ENCODE peak calls at places on chromosomes 11 and 22, in four cellular contexts. One of them, this sample, is unnamed.

GRCh38 chr11:73143126-73143838 is 1.2 kb upstream of the FCHSD2 start:
- DNase-seq in HCT116: no peak
- DNase-seq in AG09319: no peak
- DNase-seq in kidney: no peak
- DNase-seq in this sample: peak

GRCh38 chr22:48553694-48554308 is 1273.9 kb downstream of the BRD1 start:
- DNase-seq in HCT116: no peak
- DNase-seq in kidney: no peak
- DNase-seq in AG09319: no peak
- DNase-seq in this sample: no peak

GRCh38 chr22:47351836-47352579 is 589.6 kb downstream of the TBC1D22A start:
- DNase-seq in AG09319: no peak
- DNase-seq in HCT116: no peak
- DNase-seq in kidney: no peak
- DNase-seq in this sample: no peak

GRCh38 chr11:61022311-61023085 is 51.0 kb downstream of the CD6 start:
- DNase-seq in HCT116: no peak
- DNase-seq in AG09319: no peak
- DNase-seq in kidney: no peak
- DNase-seq in this sample: peak

GRCh38 chr22:33000342-33001280 is 57.6 kb downstream of the SYN3 start:
- DNase-seq in AG09319: peak
- DNase-seq in kidney: peak
- DNase-seq in HCT116: no peak
- DNase-seq in this sample: peak

GRCh38 chr11:69221086-69221485 is 65.4 kb downstream of the SMIM38 start:
- DNase-seq in kidney: no peak
- DNase-seq in AG09319: no peak
- DNase-seq in HCT116: no peak
- DNase-seq in this sample: no peak

GRCh38 chr11:107176148-107177105 is 158.2 kb upstream of the GUCY1A2 start:
- DNase-seq in HCT116: no peak
- DNase-seq in kidney: peak
- DNase-seq in AG09319: no peak
- DNase-seq in this sample: no peak

GRCh38 chr11:81869337-81870065 is 864.2 kb downstream of the FAM181B start:
- DNase-seq in HCT116: no peak
- DNase-seq in kidney: no peak
- DNase-seq in AG09319: no peak
- DNase-seq in this sample: peak

GRCh38 chr11:81839016-81839415 is 894.6 kb downstream of the FAM181B start:
- DNase-seq in kidney: no peak
- DNase-seq in AG09319: no peak
- DNase-seq in HCT116: no peak
- DNase-seq in this sample: no peak

GRCh38 chr11:131121934-131122333 is 205.7 kb upstream of the SNX19 start:
- DNase-seq in AG09319: no peak
- DNase-seq in kidney: no peak
- DNase-seq in HCT116: no peak
- DNase-seq in this sample: no peak

GRCh38 chr11:120746395-120746794 is 234.8 kb downstream of the GRIK4 start:
- DNase-seq in kidney: no peak
- DNase-seq in HCT116: no peak
- DNase-seq in AG09319: no peak
- DNase-seq in this sample: no peak

GRCh38 chr22:28172948-28173360 is 253.9 kb upstream of the PITPNB start:
- DNase-seq in HCT116: no peak
- DNase-seq in kidney: no peak
- DNase-seq in AG09319: no peak
- DNase-seq in this sample: no peak

GRCh38 chr11:11186249-11186648 is 166.8 kb downstream of the CSNK2A3 start:
- DNase-seq in HCT116: no peak
- DNase-seq in kidney: no peak
- DNase-seq in AG09319: no peak
- DNase-seq in this sample: no peak

GRCh38 chr11:69328231-69328630 is 34.3 kb downstream of the MYEOV start:
- DNase-seq in kidney: no peak
- DNase-seq in AG09319: no peak
- DNase-seq in HCT116: no peak
- DNase-seq in this sample: no peak

GRCh38 chr11:68822546-68822945 is 19.2 kb downstream of the CPT1A start:
- DNase-seq in kidney: no peak
- DNase-seq in AG09319: no peak
- DNase-seq in HCT116: no peak
- DNase-seq in this sample: no peak

GRCh38 chr11:73347067-73347466 is 29.1 kb upstream of the RELT start:
- DNase-seq in kidney: no peak
- DNase-seq in AG09319: no peak
- DNase-seq in HCT116: no peak
- DNase-seq in this sample: no peak

GRCh38 chr11:31499576-31500178 is 9.7 kb downstream of the IMMP1L start:
- DNase-seq in HCT116: no peak
- DNase-seq in kidney: no peak
- DNase-seq in AG09319: no peak
- DNase-seq in this sample: no peak

GRCh38 chr11:128586689-128587088 is 669 bp downstream of the ETS1 start:
- DNase-seq in kidney: no peak
- DNase-seq in AG09319: no peak
- DNase-seq in HCT116: no peak
- DNase-seq in this sample: no peak

GRCh38 chr22:29994027-29994715 is 86.1 kb upstream of the HORMAD2 start:
- DNase-seq in AG09319: no peak
- DNase-seq in HCT116: no peak
- DNase-seq in kidney: no peak
- DNase-seq in this sample: no peak

GRCh38 chr11:47924184-47924671 is 56.1 kb upstream of the PTPRJ start:
- DNase-seq in AG09319: no peak
- DNase-seq in HCT116: peak
- DNase-seq in kidney: no peak
- DNase-seq in this sample: peak

GRCh38 chr11:61494341-61495038 is 14.1 kb upstream of the LRRC10B start:
- DNase-seq in HCT116: no peak
- DNase-seq in AG09319: no peak
- DNase-seq in kidney: no peak
- DNase-seq in this sample: no peak

GRCh38 chr22:48276933-48277867 is 1514.8 kb downstream of the TBC1D22A start:
- DNase-seq in HCT116: no peak
- DNase-seq in kidney: peak
- DNase-seq in AG09319: no peak
- DNase-seq in this sample: no peak

GRCh38 chr22:39729141-39729934 is 158.8 kb downstream of the CACNA1I start:
- DNase-seq in AG09319: no peak
- DNase-seq in kidney: no peak
- DNase-seq in HCT116: no peak
- DNase-seq in this sample: no peak

GRCh38 chr11:126109941-126110731 is 47.5 kb upstream of the CDON start:
- DNase-seq in HCT116: no peak
- DNase-seq in kidney: no peak
- DNase-seq in AG09319: no peak
- DNase-seq in this sample: peak

GRCh38 chr11:11931461-11932055 is 76.9 kb downstream of the DKK3 start:
- DNase-seq in HCT116: peak
- DNase-seq in kidney: no peak
- DNase-seq in AG09319: peak
- DNase-seq in this sample: peak

GRCh38 chr11:58580311-58580710 is 1.4 kb downstream of the ZFP91 start:
- DNase-seq in kidney: no peak
- DNase-seq in HCT116: no peak
- DNase-seq in AG09319: no peak
- DNase-seq in this sample: no peak

GRCh38 chr11:9461760-9462134 is 935 bp downstream of the ZNF143 start:
- DNase-seq in AG09319: no peak
- DNase-seq in HCT116: no peak
- DNase-seq in kidney: no peak
- DNase-seq in this sample: no peak

GRCh38 chr11:118841469-118842222 is 42.0 kb upstream of the CXCR5 start:
- DNase-seq in AG09319: no peak
- DNase-seq in HCT116: no peak
- DNase-seq in kidney: no peak
- DNase-seq in this sample: peak

GRCh38 chr11:118002010-118002540 is 15.9 kb downstream of the IL10RA start:
- DNase-seq in HCT116: no peak
- DNase-seq in kidney: no peak
- DNase-seq in AG09319: no peak
- DNase-seq in this sample: peak

GRCh38 chr22:35314161-35314942 is 14.7 kb downstream of the TOM1 start:
- DNase-seq in AG09319: no peak
- DNase-seq in kidney: no peak
- DNase-seq in HCT116: no peak
- DNase-seq in this sample: no peak

GRCh38 chr22:37241351-37242142 is 2.5 kb downstream of the RAC2 start:
- DNase-seq in kidney: peak
- DNase-seq in AG09319: no peak
- DNase-seq in HCT116: no peak
- DNase-seq in this sample: peak

DNA sequence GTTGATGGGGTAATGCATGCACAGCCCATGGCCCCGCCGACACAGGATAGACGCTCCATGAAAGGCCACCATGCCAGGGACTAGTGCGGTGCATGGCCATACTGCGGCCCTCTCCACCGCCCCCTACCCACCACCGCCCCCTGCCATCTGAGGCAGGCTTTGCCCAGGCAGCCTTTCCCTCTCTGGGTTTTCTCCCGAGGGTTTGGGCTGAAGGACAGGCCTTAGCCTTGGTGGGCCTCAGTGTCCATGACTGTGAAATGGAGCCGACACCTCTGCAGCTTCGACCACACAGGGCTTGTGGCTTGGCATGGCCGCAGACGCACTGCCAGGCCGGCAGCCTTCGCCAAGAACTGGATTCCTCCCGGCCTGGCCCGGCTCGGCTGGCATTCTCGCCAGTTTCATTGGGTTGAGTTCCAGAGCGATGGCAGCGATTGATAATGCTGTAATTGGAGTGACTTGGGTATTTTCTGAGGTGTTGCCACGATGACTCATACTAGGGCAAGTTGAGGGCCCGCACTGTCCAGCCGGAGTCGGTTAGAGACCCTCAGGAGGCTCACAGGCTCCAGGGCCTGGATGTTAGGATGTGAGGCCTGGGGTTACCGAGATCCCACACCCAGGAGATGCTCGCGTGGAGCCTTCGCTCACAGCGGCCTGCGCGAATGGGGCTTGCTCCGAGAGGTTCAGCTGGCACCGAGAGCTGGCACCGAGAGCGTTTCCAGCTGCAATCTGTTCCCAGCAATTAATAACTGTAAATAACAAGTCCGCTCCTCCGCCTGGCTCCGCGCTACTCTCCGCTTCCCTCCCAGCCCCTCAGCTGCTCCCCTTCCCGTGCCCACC is 111.2 kb downstream of the WNT7B start:
- DNase-seq in AG09319: no peak
- DNase-seq in HCT116: no peak
- DNase-seq in kidney: peak
- DNase-seq in this sample: no peak
- TF ChIP-seq CTCF in AG09319: no peak
- TF ChIP-seq CTCF in HCT116: no peak
- TF ChIP-seq CTCF in kidney: no peak
- TF ChIP-seq CTCF in this sample: no peak

DNA sequence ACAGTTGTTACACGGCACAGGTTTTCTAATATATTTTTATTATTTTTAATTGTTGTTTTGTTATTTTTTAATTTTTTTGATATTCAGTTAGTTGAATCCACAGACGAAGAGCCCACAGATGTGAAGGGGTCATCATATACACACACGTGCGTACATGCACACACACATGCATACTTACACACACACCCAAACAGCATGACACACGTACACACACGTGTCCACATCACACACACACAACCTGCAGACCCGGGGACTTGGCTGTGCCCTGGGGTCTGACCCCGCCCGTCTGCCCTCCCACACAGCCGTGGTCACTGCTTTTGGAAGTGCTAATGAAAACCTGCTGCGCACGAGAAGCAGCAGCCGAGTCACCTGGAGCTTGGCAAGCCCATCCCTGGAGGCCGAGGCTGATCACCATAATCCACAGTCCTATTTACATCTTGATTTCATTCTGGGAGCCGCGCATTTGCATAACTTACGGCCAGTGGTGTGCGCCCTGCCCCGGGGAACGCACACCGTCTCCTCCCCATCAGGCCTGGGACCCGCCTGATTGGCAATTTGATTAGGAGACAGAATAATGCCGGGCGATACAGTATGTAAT is 110.3 kb downstream of the BRD1 start:
- DNase-seq in kidney: no peak
- DNase-seq in HCT116: no peak
- DNase-seq in AG09319: no peak
- DNase-seq in this sample: no peak
- TF ChIP-seq CTCF in kidney: no peak
- TF ChIP-seq CTCF in HCT116: no peak
- TF ChIP-seq CTCF in AG09319: no peak
- TF ChIP-seq CTCF in this sample: no peak

DNA sequence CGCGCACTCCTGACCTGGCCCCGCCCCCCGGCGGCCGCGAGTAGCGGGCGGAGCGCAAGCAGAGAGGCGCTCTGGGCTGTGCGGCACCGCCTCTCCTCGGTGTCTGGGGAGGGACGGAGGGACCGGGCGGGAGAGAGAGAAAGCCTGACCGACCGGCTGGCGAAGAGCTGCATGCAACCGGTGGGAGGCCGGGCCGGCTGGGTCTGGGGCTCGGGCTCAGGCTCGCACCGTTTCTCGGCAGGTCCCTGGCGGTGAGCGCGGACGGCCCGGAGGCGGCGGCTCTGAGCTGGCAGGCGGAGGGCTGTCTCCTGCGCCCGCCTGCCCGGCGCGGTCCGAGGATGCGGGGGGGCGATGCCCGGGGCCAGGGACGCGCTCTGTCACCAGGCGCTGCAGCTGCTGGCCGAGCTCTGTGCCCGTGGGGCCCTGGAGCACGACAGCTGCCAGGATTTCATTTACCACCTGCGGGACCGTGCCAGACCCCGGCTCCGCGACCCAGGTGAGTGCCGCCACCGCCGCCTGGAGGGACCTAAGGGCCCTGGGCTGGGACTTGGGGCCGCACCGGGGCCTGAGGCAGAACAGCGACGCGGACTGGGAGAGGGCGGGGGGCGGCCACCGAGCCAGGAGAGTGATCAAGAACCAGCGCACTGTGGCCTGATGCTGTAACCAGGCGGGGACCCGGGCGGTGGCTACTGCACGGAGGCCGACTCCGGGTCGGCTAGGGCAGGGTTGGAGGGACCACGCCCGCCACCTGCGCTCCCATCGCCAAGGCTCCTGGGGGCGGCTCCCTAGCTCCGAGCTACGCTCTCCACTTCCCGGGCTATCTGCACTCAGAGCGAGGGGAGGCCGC is at the start of gene SYT9:
- DNase-seq in HCT116: no peak
- DNase-seq in AG09319: no peak
- DNase-seq in kidney: peak
- DNase-seq in this sample: peak
- TF ChIP-seq CTCF in HCT116: no peak
- TF ChIP-seq CTCF in AG09319: no peak
- TF ChIP-seq CTCF in kidney: no peak
- TF ChIP-seq CTCF in this sample: no peak

DNA sequence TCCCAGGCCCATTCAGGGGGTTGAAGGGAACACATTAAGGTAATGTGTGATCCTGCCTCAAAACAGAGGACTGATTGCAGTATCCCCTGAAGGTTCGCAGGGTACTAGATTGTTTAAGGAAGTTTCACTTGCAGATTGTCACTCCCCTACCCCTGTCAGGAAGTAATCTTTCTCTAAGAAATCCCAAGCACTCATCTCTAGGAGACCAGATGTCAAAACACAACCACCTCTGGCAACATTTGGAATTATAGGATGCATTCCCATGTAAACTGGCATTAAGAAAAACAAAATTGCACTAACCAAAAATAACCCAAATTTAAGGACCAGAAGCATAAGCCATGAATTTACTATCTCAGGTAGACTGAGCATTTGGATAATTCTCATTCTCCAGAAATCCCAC is 1.6 kb downstream of the MRPL17 start:
- DNase-seq in AG09319: no peak
- DNase-seq in kidney: no peak
- DNase-seq in HCT116: no peak
- DNase-seq in this sample: no peak
- TF ChIP-seq CTCF in AG09319: no peak
- TF ChIP-seq CTCF in kidney: no peak
- TF ChIP-seq CTCF in HCT116: no peak
- TF ChIP-seq CTCF in this sample: no peak

This sample was measured in activated CD8-positive, alpha-beta T cell treated with anti-CD3 and anti-CD28 coated beads for 36 hours.